ENCODE peak calls at places on chromosomes 1 and 21, in seven cellular contexts. J, K, Y, A, F, T and N are unnamed samples.

GRCh38 chr1:27632387-27633297 is 2.3 kb downstream of the FGR start:
- DNase-seq in T (no peak), J (no peak), A (no peak), K (no peak), F (no peak), Y (no peak), N (no peak)

GRCh38 chr21:21200939-21201610 is 202.9 kb downstream of the NCAM2 start:
- DNase-seq in J (no peak), K (peak; percentile 57), A (peak; percentile 49), T (no peak), F (no peak), Y (no peak), N (no peak)

GRCh38 chr1:108068141-108068540 is 103.2 kb upstream of the VAV3 start:
- DNase-seq in A (no peak), J (no peak), Y (no peak), F (no peak), T (no peak), K (no peak), N (no peak)

GRCh38 chr1:200619894-200620272 is 668 bp downstream of the KIF14 start:
- DNase-seq in F (no peak), Y (no peak), T (no peak), A (no peak), K (no peak), J (no peak), N (no peak)

GRCh38 chr1:100387209-100387608 is 34.9 kb downstream of the CDC14A start:
- DNase-seq in Y (no peak), J (no peak), T (no peak), A (peak; percentile 53), K (peak; percentile 25), F (no peak), N (no peak)

GRCh38 chr1:182586380-182586779 is 2.7 kb downstream of the RNASEL start:
- DNase-seq in K (no peak), F (no peak), T (no peak), A (no peak), J (no peak), Y (no peak), N (no peak)

GRCh38 chr1:51236548-51237312 is 657 bp downstream of the RNF11 start:
- DNase-seq in F (peak; percentile 73), J (peak; percentile 78), K (peak; percentile 54), A (peak; percentile 39), T (peak; percentile 67), Y (no peak), N (no peak)

GRCh38 chr1:167373398-167373797 is 144.9 kb downstream of the CD247 start:
- DNase-seq in Y (no peak), J (no peak), A (peak; percentile 71), T (no peak), F (no peak), K (peak; percentile 28), N (peak; percentile 27)

GRCh38 chr1:26349196-26349885 is 4.6 kb downstream of the CRYBG2 start:
- DNase-seq in J (no peak), T (no peak), K (peak; percentile 78), A (peak; percentile 81), Y (no peak), F (no peak), N (peak; percentile 34)

GRCh38 chr1:30684881-30685795 is 38.2 kb downstream of the MATN1 start:
- DNase-seq in Y (no peak), F (peak; percentile 64), T (no peak), A (no peak), J (peak; percentile 80), K (no peak), N (no peak)

GRCh38 chr1:18647681-18648214 is 17.1 kb downstream of the PAX7 start:
- DNase-seq in T (no peak), F (no peak), A (no peak), K (no peak), J (no peak), Y (no peak), N (no peak)

GRCh38 chr1:18652791-18653190 is 22.1 kb downstream of the PAX7 start:
- DNase-seq in J (no peak), Y (no peak), K (no peak), T (no peak), A (no peak), F (no peak), N (no peak)

GRCh38 chr1:18646776-18647410 is 16.2 kb downstream of the PAX7 start:
- DNase-seq in Y (no peak), A (no peak), F (no peak), J (no peak), T (no peak), K (no peak), N (no peak)

GRCh38 chr1:18651727-18652126 is 21.1 kb downstream of the PAX7 start:
- DNase-seq in F (no peak), T (peak; percentile 63), Y (no peak), J (no peak), A (no peak), K (no peak), N (no peak)

GRCh38 chr1:18649713-18650370 is 19.2 kb downstream of the PAX7 start:
- DNase-seq in A (no peak), F (no peak), T (no peak), J (no peak), K (no peak), Y (no peak), N (no peak)
- H3K4me3 ChIP-seq in A (no peak overlapping the region), F (no peak overlapping the region), T (no peak overlapping the region), J (no peak overlapping the region), K (no peak overlapping the region), Y (no peak overlapping the region), N (no peak overlapping the region)

GRCh38 chr1:240947438-240948224 is 335.7 kb upstream of the GREM2 start:
- DNase-seq in A (no peak), F (no peak), K (no peak), T (no peak), J (no peak), Y (no peak), N (no peak)

GRCh38 chr1:240941706-240942370 is 329.9 kb upstream of the GREM2 start:
- DNase-seq in Y (no peak), F (no peak), T (no peak), K (peak; percentile 39), A (no peak), J (no peak), N (no peak)

GRCh38 chr1:240942901-240943300 is 330.9 kb upstream of the GREM2 start:
- DNase-seq in T (no peak), Y (no peak), F (no peak), A (no peak), K (no peak), J (no peak), N (no peak)

DNA sequence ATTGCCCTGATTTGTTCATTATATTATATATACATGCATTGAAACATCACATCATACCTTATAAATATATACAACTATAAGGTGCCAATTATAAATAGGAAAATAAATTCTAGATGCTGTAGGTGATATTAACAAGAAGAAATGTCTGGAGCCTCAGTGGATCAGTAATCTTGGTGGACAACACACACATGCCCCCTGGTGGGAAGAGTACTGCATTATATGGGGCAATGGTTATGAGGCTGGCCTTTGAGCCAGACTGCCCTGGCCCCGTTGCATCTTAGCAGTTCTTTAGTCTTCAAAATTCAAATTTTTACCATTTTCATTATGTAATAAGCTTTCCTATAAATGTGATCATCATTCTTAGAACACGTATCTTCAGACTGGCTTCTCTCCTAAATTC is 335.0 kb upstream of the GREM2 start:
- DNase-seq in K (peak; percentile 43), J (peak; percentile 29), A (peak; percentile 54), Y (no peak), T (no peak), F (no peak), N (peak; percentile 44)
- TF ChIP-seq CTCF in K (peak; percentile 50), J (peak; percentile 18), A (peak; percentile 75), Y (no peak), T (no peak), F (no peak), N (peak; percentile 69)

GRCh38 chr1:39435597-39435996 is 55.8 kb upstream of the BMP8A start:
- DNase-seq in A (no peak), K (no peak), T (no peak), Y (no peak), F (no peak), J (no peak), N (no peak)
- H3K4me3 ChIP-seq in A (no peak overlapping the region), K (no peak overlapping the region), T (no peak overlapping the region), Y (no peak overlapping the region), F (no peak overlapping the region), J (no peak overlapping the region), N (no peak overlapping the region)

GRCh38 chr1:111164151-111164550 is 24.1 kb downstream of the CEPT1 start:
- DNase-seq in K (no peak), F (no peak), A (no peak), Y (no peak), T (no peak), J (no peak), N (no peak)
- TF ChIP-seq CTCF in K (no peak), F (no peak), A (no peak), Y (no peak), T (no peak), J (no peak), N (no peak)

GRCh38 chr1:181483084-181483559 is at the start of gene CACNA1E:
- DNase-seq in A (no peak), Y (no peak), K (no peak), J (no peak), F (no peak), T (no peak), N (no peak)
- H3K4me3 ChIP-seq in A (no peak within 1 kb of the TSS), Y (peak within 1 kb of the TSS; percentile 28), K (no peak within 1 kb of the TSS), J (no peak within 1 kb of the TSS), F (no peak within 1 kb of the TSS), T (no peak within 1 kb of the TSS), N (peak within 1 kb of the TSS; percentile 8)

GRCh38 chr1:55056632-55056992 is 17.3 kb downstream of the PCSK9 start:
- DNase-seq in T (no peak), K (no peak), A (no peak), J (no peak), F (no peak), Y (no peak), N (no peak)
- TF ChIP-seq CTCF in T (no peak), K (no peak), A (no peak), J (no peak), F (no peak), Y (no peak), N (no peak)

GRCh38 chr1:115238336-115239147 is 99.5 kb downstream of the NGF start:
- DNase-seq in F (no peak), Y (no peak), J (no peak), T (no peak), A (no peak), K (no peak), N (no peak)

GRCh38 chr1:115242543-115242942 is 95.5 kb downstream of the NGF start:
- DNase-seq in T (no peak), F (no peak), K (no peak), J (no peak), A (no peak), Y (no peak), N (no peak)

GRCh38 chr1:115239148-115239820 is 98.8 kb downstream of the NGF start:
- DNase-seq in J (no peak), K (peak; percentile 19), Y (no peak), F (no peak), A (peak; percentile 76), T (no peak), N (peak; percentile 77)

GRCh38 chr1:115237507-115237906 is 100.5 kb downstream of the NGF start:
- DNase-seq in F (no peak), A (peak; percentile 69), K (no peak), T (no peak), J (no peak), Y (no peak), N (peak; percentile 67)

GRCh38 chr1:115240321-115240720 is 97.7 kb downstream of the NGF start:
- DNase-seq in A (no peak), Y (no peak), T (no peak), J (no peak), F (no peak), K (no peak), N (no peak)
- H3K4me3 ChIP-seq in A (no peak overlapping the region), Y (no peak overlapping the region), T (no peak overlapping the region), J (no peak overlapping the region), F (no peak overlapping the region), K (no peak overlapping the region), N (peak overlapping the region; percentile 16)